ENCODE peak calls at places on chromosomes 6 and 20, in four cellular contexts. X is endothelial cell, C is B cell, Y is A549. H is an unnamed sample.

GRCh38 chr6:39834278-39834677 is 42.1 kb downstream of the DAAM2 start:
- DNase-seq in X (no peak), C (no peak), Y (no peak), H (no peak)

GRCh38 chr6:111750753-111751684 is 122.2 kb downstream of the FYN start:
- DNase-seq in X (peak), C (no peak), Y (no peak), H (no peak)

GRCh38 chr6:22613695-22614094 is 44.3 kb downstream of the HDGFL1 start:
- DNase-seq in X (no peak), C (no peak), Y (no peak), H (no peak)

GRCh38 chr20:4045741-4046140 is 30.4 kb upstream of the RNF24 start:
- DNase-seq in X (no peak), C (no peak), Y (no peak), H (no peak)

GRCh38 chr6:44738652-44739141 is 351.2 kb downstream of the CDC5L start:
- DNase-seq in X (no peak), C (no peak), Y (peak), H (no peak)

GRCh38 chr6:6131492-6132109 is 124.9 kb upstream of the NRN1 start:
- DNase-seq in X (peak), C (no peak), Y (peak), H (peak)

GRCh38 chr6:131894735-131895424 is 56.3 kb downstream of the CCN2 start:
- DNase-seq in X (no peak), C (no peak), Y (no peak), H (no peak)

GRCh38 chr6:108562503-108562993 is 1.8 kb downstream of the FOXO3 start:
- DNase-seq in X (peak), C (no peak), Y (peak), H (peak)

GRCh38 chr6:144415835-144416237 is 130.7 kb downstream of the UTRN start:
- DNase-seq in X (no peak), C (no peak), Y (peak), H (no peak)

GRCh38 chr6:28537065-28537464 is 11.4 kb downstream of the GPX5 start:
- DNase-seq in X (peak), C (no peak), Y (no peak), H (no peak)

GRCh38 chr6:93580441-93580840 is 161.1 kb upstream of the EPHA7 start:
- DNase-seq in X (no peak), C (no peak), Y (no peak), H (no peak)

GRCh38 chr20:21944227-21944626 is 238.8 kb downstream of the PAX1 start:
- DNase-seq in X (no peak), C (no peak), Y (no peak), H (no peak)

GRCh38 chr6:158707826-158708225 is 58.0 kb downstream of the SYTL3 start:
- DNase-seq in X (no peak), C (peak), Y (no peak), H (no peak)

GRCh38 chr20:5362771-5363170 is 46.0 kb upstream of the PROKR2 start:
- DNase-seq in X (no peak), C (no peak), Y (no peak), H (no peak)

GRCh38 chr6:43708857-43709653 is 21.5 kb upstream of the MRPS18A start:
- DNase-seq in X (no peak), C (no peak), Y (peak), H (no peak)

H was measured in HEK293T.